ENCODE peak calls at places on chromosomes 4 and X, in six cellular contexts. J is Peyer's patch; I is DND-41; K is naive thymus-derived CD4-positive, alpha-beta T cell; R is heart left ventricle; V is dorsolateral prefrontal cortex. X is an unnamed sample.

GRCh38 chr4:112882286-112882685 is 167.2 kb upstream of the ANK2 start:
- DNase-seq in J (no peak), I (no peak), K (no peak), R (no peak), V (no peak), X (no peak)

GRCh38 chrX:132984058-132984650 is 25.7 kb upstream of the HS6ST2 start:
- DNase-seq in J (no peak), I (no peak), K (no peak), R (no peak), V (no peak), X (no peak)

GRCh38 chr4:151667025-151667424 is 93.8 kb downstream of the GATB start:
- DNase-seq in J (no peak), I (peak; percentile 67), K (no peak), R (no peak), V (no peak), X (no peak)

GRCh38 chr4:76533314-76533713 is 98.3 kb downstream of the SHROOM3 start:
- DNase-seq in J (no peak), I (no peak), K (no peak), R (no peak), V (no peak), X (no peak)

GRCh38 chrX:134810211-134810610 is 151.9 kb upstream of the PLAC1 start:
- DNase-seq in J (no peak), I (no peak), K (no peak), R (no peak), V (no peak), X (no peak)

GRCh38 chr4:38565271-38566199 is 98.5 kb upstream of the KLF3 start:
- DNase-seq in J (peak; percentile 59), I (no peak), K (no peak), R (peak; percentile 44), V (no peak), X (no peak)

GRCh38 chr4:115076691-115077090 is 36.7 kb downstream of the NDST4 start:
- DNase-seq in J (no peak), I (no peak), K (no peak), R (no peak), V (no peak), X (no peak)

GRCh38 chrX:123648028-123648810 is 84.6 kb downstream of the THOC2 start:
- DNase-seq in J (peak; percentile 54), I (no peak), K (peak; percentile 17), R (no peak), V (no peak), X (no peak)

GRCh38 chr4:39259571-39260330 is 77.4 kb downstream of the WDR19 start:
- DNase-seq in J (no peak), I (no peak), K (no peak), R (no peak), V (no peak), X (no peak)

GRCh38 chr4:45358573-45359506 is 632.5 kb upstream of the GNPDA2 start:
- DNase-seq in J (no peak), I (no peak), K (no peak), R (no peak), V (no peak), X (no peak)

GRCh38 chr4:7063362-7063761 is 4.5 kb downstream of the GRPEL1 start:
- DNase-seq in J (peak; percentile 41), I (no peak), K (no peak), R (peak; percentile 9), V (no peak), X (no peak)

GRCh38 chr4:118894034-118894433 is 5.4 kb downstream of the SYNPO2 start:
- DNase-seq in J (no peak), I (no peak), K (no peak), R (peak; percentile 51), V (no peak), X (no peak)

GRCh38 chr4:101356928-101357327 is 9.6 kb upstream of the PPP3CA start:
- DNase-seq in J (no peak), I (no peak), K (no peak), R (no peak), V (no peak), X (no peak)

GRCh38 chr4:99381588-99382175 is 29.1 kb upstream of the ADH1C start:
- DNase-seq in J (no peak), I (no peak), K (no peak), R (no peak), V (no peak), X (no peak)

GRCh38 chr4:100849319-100849718 is 331.5 kb upstream of the EMCN start:
- DNase-seq in J (no peak), I (no peak), K (no peak), R (no peak), V (no peak), X (no peak)

GRCh38 chr4:86942185-86942666 is 7.4 kb downstream of the AFF1 start:
- DNase-seq in J (no peak), I (no peak), K (no peak), R (no peak), V (no peak), X (no peak)

GRCh38 chrX:68462197-68462596 is 28.9 kb upstream of the OPHN1 start:
- DNase-seq in J (no peak), I (no peak), K (no peak), R (no peak), V (no peak), X (no peak)

GRCh38 chrX:133645977-133646750 is 230.9 kb upstream of the GPC4 start:
- DNase-seq in J (no peak), I (no peak), K (no peak), R (no peak), V (no peak), X (no peak)

GRCh38 chr4:55385201-55385649 is 10.5 kb upstream of the TMEM165 start:
- DNase-seq in J (no peak), I (no peak), K (no peak), R (no peak), V (no peak), X (no peak)
- H3K27ac ChIP-seq in J (no peak overlapping the region), I (no peak overlapping the region), K (no peak overlapping the region), R (no peak overlapping the region), V (peak overlapping the region; percentile 84), X (peak overlapping the region; percentile 22)

GRCh38 chrX:49303346-49303745 is at the start of gene GAGE10:
- DNase-seq in J (no peak), I (no peak), K (no peak), R (no peak), V (no peak), X (no peak)

GRCh38 chrX:49300703-49301102 is 2.7 kb upstream of the GAGE10 start:
- DNase-seq in J (no peak), I (no peak), K (no peak), R (no peak), V (no peak), X (no peak)
- H3K27me3 ChIP-seq in J (no peaks in the 10 kb centered on the region), I (no peaks in the 10 kb centered on the region), K (no peaks in the 10 kb centered on the region), R (no peaks in the 10 kb centered on the region), V (peaks cover 45% of the 10 kb centered on the region), X (no peaks in the 10 kb centered on the region)

GRCh38 chr4:121072080-121072835 is at the start of gene NDNF:
- DNase-seq in J (peak; percentile 44), I (no peak), K (peak; percentile 24), R (peak; percentile 40), V (no peak), X (peak; percentile 38)

GRCh38 chr4:121070274-121070673 is 2.1 kb downstream of the NDNF start:
- DNase-seq in J (no peak), I (no peak), K (no peak), R (peak; percentile 27), V (no peak), X (no peak)

GRCh38 chr4:121071640-121072037 is 696 bp downstream of the NDNF start:
- DNase-seq in J (no peak), I (no peak), K (no peak), R (no peak), V (no peak), X (no peak)

GRCh38 chr4:121069419-121069818 is 2.9 kb downstream of the NDNF start:
- DNase-seq in J (no peak), I (no peak), K (no peak), R (no peak), V (no peak), X (no peak)

DNA sequence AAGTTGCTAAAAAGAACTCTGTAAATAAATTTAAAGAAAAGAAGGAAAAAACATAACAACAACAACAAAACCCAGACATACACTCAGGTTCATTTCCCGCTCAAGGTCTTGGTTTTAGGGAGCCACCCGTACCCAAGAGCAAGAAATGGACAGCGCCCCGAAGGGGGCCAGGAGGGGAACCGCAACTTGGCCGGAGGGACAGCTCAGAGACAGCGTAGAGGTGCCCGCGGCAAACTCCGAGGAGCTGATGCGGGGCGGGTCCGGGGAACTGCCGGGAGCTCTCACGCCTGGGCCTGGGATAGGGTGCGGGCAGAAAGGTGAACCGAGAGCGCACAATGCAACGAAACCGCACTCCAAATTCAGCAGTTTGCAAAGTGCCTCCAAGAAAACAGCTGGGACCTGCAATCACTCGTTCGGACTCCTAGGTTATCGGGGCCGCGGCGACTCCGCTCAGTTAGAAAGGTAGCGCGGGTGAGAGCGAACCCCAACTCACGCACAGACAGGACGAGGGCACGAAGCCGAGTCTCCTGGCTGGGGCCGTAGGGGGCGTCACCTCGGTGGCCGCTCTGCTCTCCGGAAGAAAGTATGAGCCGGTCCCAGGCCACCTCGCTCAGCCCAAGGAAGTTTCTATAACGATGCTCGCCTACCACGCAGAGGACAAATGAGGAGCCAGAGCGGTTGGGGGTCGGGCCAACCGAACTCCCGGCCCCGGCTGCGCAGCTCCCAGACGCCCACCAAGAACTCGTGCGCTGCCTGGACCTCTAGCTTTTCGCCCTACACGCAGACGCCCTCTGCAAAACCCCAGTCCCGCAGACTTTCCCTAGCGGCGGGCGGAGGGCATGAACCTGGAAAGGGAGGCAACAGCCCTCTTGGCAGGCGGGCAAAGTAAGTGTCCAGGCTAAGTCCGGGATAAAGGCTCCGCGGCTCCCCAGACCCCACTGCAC is 1.4 kb downstream of the NDNF start:
- DNase-seq in J (peak; percentile 44), I (no peak), K (no peak), R (peak; percentile 49), V (no peak), X (no peak)
- H3K4me3 ChIP-seq in J (peak overlapping the region; percentile 55), I (no peak overlapping the region), K (peak overlapping the region; percentile 64), R (peak overlapping the region; percentile 70), V (peak overlapping the region; percentile 50), X (peak overlapping the region; percentile 59)

GRCh38 chr4:83109480-83110221 is 4.9 kb downstream of the PLAC8 start:
- DNase-seq in J (peak; percentile 66), I (peak; percentile 55), K (no peak), R (no peak), V (no peak), X (peak; percentile 61)
- H3K27ac ChIP-seq in J (peak overlapping the region; percentile 88), I (peak overlapping the region; percentile 88), K (peak overlapping the region; percentile 88), R (no peak overlapping the region), V (no peak overlapping the region), X (peak overlapping the region; percentile 58)

GRCh38 chr4:154740462-154740861 is 3.3 kb upstream of the LRAT start:
- DNase-seq in J (no peak), I (no peak), K (no peak), R (no peak), V (no peak), X (no peak)

GRCh38 chr4:154743683-154744340 is at the start of gene LRAT:
- DNase-seq in J (peak; percentile 83), I (no peak), K (peak; percentile 11), R (peak; percentile 29), V (no peak), X (no peak)

GRCh38 chr4:154741131-154741530 is 2.7 kb upstream of the LRAT start:
- DNase-seq in J (no peak), I (no peak), K (no peak), R (no peak), V (no peak), X (no peak)

GRCh38 chr4:154741877-154742851 is 1.6 kb upstream of the LRAT start:
- DNase-seq in J (no peak), I (no peak), K (no peak), R (no peak), V (no peak), X (no peak)

GRCh38 chr4:154744341-154744948 is 645 bp downstream of the LRAT start:
- DNase-seq in J (no peak), I (no peak), K (no peak), R (no peak), V (no peak), X (no peak)
- H3K27me3 ChIP-seq in J (no peaks in the 10 kb centered on the region), I (no peaks in the 10 kb centered on the region), K (peaks cover 9% of the 10 kb centered on the region), R (peaks cover 81% of the 10 kb centered on the region), V (peaks cover 40% of the 10 kb centered on the region), X (peaks cover 4% of the 10 kb centered on the region)

GRCh38 chr4:8442596-8443358 is 2.2 kb downstream of the TRMT44 start:
- DNase-seq in J (no peak), I (no peak), K (no peak), R (no peak), V (no peak), X (no peak)
- H3K4me3 ChIP-seq in J (no peak overlapping the region), I (peak overlapping the region; percentile 70), K (no peak overlapping the region), R (no peak overlapping the region), V (no peak overlapping the region), X (no peak overlapping the region)

X was measured in CD8-positive, alpha-beta memory T cell.